ENCODE peak calls at places on chromosomes 6 and 20, in eight cellular contexts. K is epithelial cell of esophagus, O is DND-41, A is coronary artery, L is IMR-90, W is foreskin fibroblast, J is AG10803, H is fibroblast of mammary gland. D is an unnamed sample.

GRCh38 chr6:4023240-4023639 is 55.7 kb downstream of the FAM217A start:
- DNase-seq in H (no peak), W (no peak), A (no peak), O (no peak), J (peak), L (no peak), K (no peak), D (no peak)

GRCh38 chr20:33408716-33409654 is 7.7 kb upstream of the CDK5RAP1 start:
- DNase-seq in A (no peak), J (no peak), L (no peak), O (no peak), H (no peak), K (no peak), W (no peak), D (no peak)

GRCh38 chr20:50810063-50810462 is 15.2 kb downstream of the BCAS4 start:
- DNase-seq in A (no peak), J (no peak), H (peak), L (no peak), K (no peak), O (no peak), W (no peak), D (no peak)

GRCh38 chr6:3270258-3270657 is 11.5 kb downstream of the PSMG4 start:
- DNase-seq in J (no peak), A (no peak), H (no peak), O (no peak), W (no peak), L (no peak), K (no peak), D (no peak)

GRCh38 chr6:88380083-88380482 is 213.9 kb upstream of the CNR1 start:
- DNase-seq in O (no peak), W (peak), K (peak), A (peak), J (peak), H (peak), L (peak), D (no peak)

GRCh38 chr6:165837948-165838745 is 175.1 kb upstream of the PDE10A start:
- DNase-seq in W (no peak), L (no peak), O (no peak), H (no peak), K (no peak), A (no peak), J (no peak), D (no peak)

GRCh38 chr20:16018881-16019280 is 554.4 kb downstream of the KIF16B start:
- DNase-seq in A (no peak), K (no peak), W (peak), L (no peak), O (no peak), J (no peak), H (peak), D (no peak)

GRCh38 chr6:40719671-40720374 is 132.7 kb upstream of the LRFN2 start:
- DNase-seq in J (peak), A (no peak), L (peak), W (peak), O (peak), K (no peak), H (peak), D (no peak)

GRCh38 chr6:144294016-144294415 is 8.9 kb downstream of the UTRN start:
- DNase-seq in K (peak), A (no peak), W (peak), L (peak), H (peak), O (no peak), J (peak), D (no peak)

GRCh38 chr6:111105578-111105977 is 18.3 kb downstream of the SLC16A10 start:
- DNase-seq in W (peak), K (peak), J (no peak), H (peak), A (no peak), L (peak), O (no peak), D (no peak)

GRCh38 chr20:51837876-51838420 is 35.6 kb upstream of the SALL4 start:
- DNase-seq in W (no peak), H (no peak), K (no peak), J (no peak), O (no peak), L (no peak), A (no peak), D (no peak)

GRCh38 chr6:104601008-104601745 is 258.5 kb downstream of the HACE1 start:
- DNase-seq in A (no peak), O (no peak), H (peak), K (no peak), J (peak), W (peak), L (no peak), D (no peak)

GRCh38 chr6:5626727-5627426 is 365.6 kb downstream of the FARS2 start:
- DNase-seq in W (no peak), H (no peak), L (no peak), J (no peak), K (no peak), O (no peak), A (no peak), D (peak)

GRCh38 chr6:137019476-137020272 is 25.1 kb downstream of the IL20RA start:
- DNase-seq in H (no peak), J (no peak), K (no peak), A (no peak), L (no peak), W (no peak), O (no peak), D (no peak)

GRCh38 chr6:112269165-112269564 is 14.8 kb upstream of the LAMA4 start:
- DNase-seq in O (no peak), J (peak), A (no peak), W (no peak), H (peak), L (peak), K (peak), D (no peak)

GRCh38 chr6:157552171-157552747 is 171.3 kb downstream of the ZDHHC14 start:
- DNase-seq in A (no peak), W (no peak), H (no peak), J (no peak), O (no peak), K (peak), L (no peak), D (no peak)

GRCh38 chr6:17281100-17281496 is at the start of gene RBM24:
- DNase-seq in L (peak), W (peak), A (peak), J (peak), K (peak), H (peak), O (no peak), D (no peak)

GRCh38 chr6:138424004-138424904 is 20.2 kb downstream of the HEBP2 start:
- DNase-seq in L (no peak), K (no peak), O (no peak), J (no peak), H (no peak), W (no peak), A (no peak), D (no peak)

GRCh38 chr6:26125015-26125690 is 37.9 kb downstream of the HFE start:
- DNase-seq in K (peak), W (no peak), L (no peak), H (no peak), A (no peak), O (peak), J (no peak), D (peak)

GRCh38 chr20:61437280-61438206 is 185.5 kb downstream of the CDH4 start:
- DNase-seq in J (peak), A (no peak), W (peak), H (peak), K (peak), L (peak), O (no peak), D (no peak)

GRCh38 chr20:62624325-62624690 is 18.0 kb upstream of the SLCO4A1 start:
- DNase-seq in W (no peak), O (no peak), J (no peak), A (no peak), K (no peak), L (no peak), H (no peak), D (no peak)
- H3K4me3 ChIP-seq in W (no peak), O (no peak), J (no peak), A (peak), K (no peak), L (no peak), H (no peak), D (peak)

GRCh38 chr6:13063300-13063918 is 264.9 kb downstream of the TBC1D7 start:
- DNase-seq in A (no peak), H (peak), O (no peak), K (no peak), J (peak), L (no peak), W (peak), D (no peak)
- H3K4me3 ChIP-seq in A (no peak), H (no peak), O (no peak), K (no peak), J (no peak), L (no peak), W (no peak), D (no peak)

DNA sequence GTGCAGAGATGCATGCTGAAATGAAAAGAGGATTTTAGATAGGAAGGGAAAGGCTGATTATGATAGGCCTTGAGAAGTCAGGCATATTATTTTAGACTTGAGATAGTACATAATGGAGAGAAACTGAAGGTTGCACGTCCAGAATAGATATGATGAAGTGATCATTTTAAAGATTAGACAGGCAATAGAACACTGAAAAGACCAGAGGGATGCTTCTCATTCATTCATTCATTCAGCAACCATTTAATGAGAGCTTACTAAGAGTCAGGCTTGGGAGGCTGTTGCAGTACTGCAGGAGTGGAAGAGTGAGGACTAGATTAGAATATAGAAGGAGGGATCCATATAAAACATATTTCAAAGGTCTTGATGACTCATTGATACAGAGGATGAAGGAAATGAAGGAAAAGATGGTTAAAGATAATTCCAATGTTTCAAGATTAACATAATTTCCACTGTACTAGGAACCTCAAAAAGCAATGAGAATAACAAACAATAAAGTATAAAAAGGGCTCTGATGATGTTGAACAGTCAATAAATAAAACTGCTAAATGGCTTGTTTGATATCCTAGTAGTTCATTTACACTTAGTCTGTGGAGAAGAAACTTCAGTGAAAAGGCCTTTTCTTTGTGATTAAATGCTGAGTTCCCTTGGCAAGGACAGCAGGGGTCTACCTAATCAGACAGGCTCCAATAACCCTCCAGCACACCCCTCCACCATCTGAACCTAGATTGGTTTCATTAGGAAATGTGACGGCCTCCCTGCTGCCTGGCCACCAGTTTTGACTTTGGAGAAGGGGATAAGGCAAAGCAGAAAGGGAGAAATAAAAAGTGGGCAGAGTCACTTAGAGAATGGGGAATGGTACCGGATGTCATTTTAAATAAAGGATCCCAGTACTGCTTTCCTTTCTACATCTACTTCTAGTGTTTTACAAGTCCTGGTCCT is 5.3 kb upstream of the FBXO9 start:
- DNase-seq in A (no peak), L (no peak), W (no peak), O (no peak), K (no peak), H (no peak), J (no peak), D (no peak)
- H3K4me3 ChIP-seq in A (peak), L (peak), W (peak), O (peak), K (peak), H (peak), J (peak), D (no peak)

GRCh38 chr20:35776513-35777101 is 4.8 kb downstream of the PHF20 start:
- DNase-seq in A (no peak), H (peak), J (peak), W (peak), O (no peak), L (peak), K (peak), D (no peak)
- H3K4me3 ChIP-seq in A (no peak), H (no peak), J (no peak), W (no peak), O (no peak), L (no peak), K (no peak), D (no peak)

DNA sequence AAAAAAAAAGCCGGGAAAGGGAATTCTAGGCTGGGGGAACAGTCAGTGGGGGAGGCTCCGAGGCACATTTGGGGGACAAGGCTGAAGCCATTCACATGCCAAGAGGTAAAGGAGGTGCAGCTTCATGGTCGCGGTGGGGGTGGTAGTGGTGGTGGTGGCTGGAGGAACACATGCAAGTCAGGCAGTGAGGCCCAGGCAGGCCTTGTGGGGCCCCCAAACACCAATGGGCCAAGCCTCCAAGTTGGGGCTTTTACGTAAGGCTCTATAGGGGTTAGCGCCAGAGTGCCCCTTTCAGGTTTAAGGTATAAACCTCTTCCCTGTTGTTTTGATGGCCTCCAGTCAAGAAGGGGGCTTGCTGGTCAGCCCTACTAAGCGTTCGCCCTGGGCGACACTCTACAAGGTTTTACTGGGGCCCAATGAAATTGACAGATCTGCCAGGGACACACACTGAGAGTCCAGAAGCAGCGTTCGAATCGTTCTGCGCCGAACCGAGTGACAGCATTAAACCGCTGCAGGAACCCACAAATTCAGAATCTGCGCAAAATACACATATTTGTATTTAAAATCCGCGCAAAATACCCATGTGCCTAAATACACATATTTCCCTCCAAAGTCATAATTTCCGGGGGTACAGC is 817 bp upstream of the AP5S1 start:
- DNase-seq in L (no peak), A (peak), J (no peak), W (no peak), K (no peak), O (no peak), H (no peak), D (no peak)
- H3K4me3 ChIP-seq in L (peak), A (peak), J (peak), W (peak), K (peak), O (peak), H (peak), D (peak)

GRCh38 chr6:52881662-52881995 is 27.9 kb downstream of the GSTA3 start:
- DNase-seq in L (no peak), K (no peak), J (no peak), A (no peak), W (no peak), H (no peak), O (no peak), D (no peak)
- H3K4me3 ChIP-seq in L (no peak), K (no peak), J (no peak), A (peak), W (peak), H (peak), O (no peak), D (no peak)

GRCh38 chr20:11919571-11919970 is 1.9 kb downstream of the BTBD3 start:
- DNase-seq in W (no peak), K (no peak), O (no peak), L (no peak), J (no peak), A (no peak), H (no peak), D (no peak)
- H3K4me3 ChIP-seq in W (peak), K (no peak), O (no peak), L (peak), J (no peak), A (peak), H (no peak), D (no peak)

DNA sequence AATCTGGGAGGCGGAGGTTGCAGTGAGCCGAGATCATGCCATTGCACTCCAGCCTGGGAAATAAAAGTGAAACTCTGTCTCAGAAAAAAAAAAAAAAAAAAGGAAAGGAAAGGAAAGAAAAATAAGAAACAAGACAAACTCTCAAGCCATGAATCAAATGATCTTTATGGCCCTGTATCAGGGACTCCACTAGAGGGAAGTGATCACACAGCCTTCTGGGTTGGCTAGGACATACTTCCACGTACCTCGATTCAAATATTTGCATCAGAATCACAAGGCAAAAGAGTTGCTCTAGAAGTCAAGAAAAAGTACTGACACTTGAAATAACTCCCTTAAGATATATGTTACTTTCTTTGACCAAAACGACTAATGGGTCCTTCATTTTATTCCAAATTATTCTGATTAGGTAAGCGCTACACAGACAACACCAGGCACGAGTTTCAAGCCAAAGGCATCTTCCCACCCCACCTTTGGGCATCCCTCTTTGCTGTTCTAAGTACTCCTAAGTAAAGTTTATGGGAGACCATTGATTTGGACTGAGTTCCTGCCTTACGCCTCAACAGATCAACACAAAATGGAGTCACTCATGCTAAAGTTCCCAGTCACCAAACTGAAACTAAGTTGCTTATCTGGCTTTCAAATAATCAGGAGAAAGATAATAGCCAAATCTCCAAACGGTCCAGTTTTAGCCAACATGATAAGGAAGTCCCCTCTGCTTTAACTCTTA is 77.5 kb upstream of the NT5E start:
- DNase-seq in L (no peak), A (no peak), J (no peak), O (no peak), H (peak), W (no peak), K (no peak), D (no peak)
- H3K4me3 ChIP-seq in L (no peak), A (no peak), J (no peak), O (no peak), H (no peak), W (no peak), K (no peak), D (no peak)